ENCODE peak calls at places on chromosome 2, in six cellular contexts. One of them, this sample, is unnamed.

GRCh38 chr2:108607706-108608301 is 73.5 kb downstream of the LIMS1 start:
- DNase-seq in NCI-H226: no peak
- DNase-seq in sciatic nerve: no peak
- DNase-seq in cardiac septum: no peak
- DNase-seq in effector CD4-positive, alpha-beta T cell: peak; percentile 31
- DNase-seq in HT1080: peak; percentile 47
- DNase-seq in this sample: no peak

GRCh38 chr2:85506768-85507181 is 32.2 kb upstream of the MAT2A start:
- DNase-seq in NCI-H226: no peak
- DNase-seq in sciatic nerve: no peak
- DNase-seq in cardiac septum: peak; percentile 47
- DNase-seq in effector CD4-positive, alpha-beta T cell: no peak
- DNase-seq in HT1080: no peak
- DNase-seq in this sample: no peak

GRCh38 chr2:55490554-55490953 is 29.0 kb upstream of the CFAP36 start:
- DNase-seq in NCI-H226: peak; percentile 28
- DNase-seq in sciatic nerve: peak; percentile 84
- DNase-seq in cardiac septum: no peak
- DNase-seq in effector CD4-positive, alpha-beta T cell: no peak
- DNase-seq in HT1080: peak; percentile 71
- DNase-seq in this sample: peak; percentile 42

GRCh38 chr2:393711-394696 is 106.1 kb upstream of the ALKAL2 start:
- DNase-seq in NCI-H226: peak; percentile 75
- DNase-seq in sciatic nerve: no peak
- DNase-seq in cardiac septum: no peak
- DNase-seq in effector CD4-positive, alpha-beta T cell: peak; percentile 42
- DNase-seq in HT1080: peak; percentile 84
- DNase-seq in this sample: peak; percentile 41

GRCh38 chr2:37798315-37799005 is 126.6 kb upstream of the RMDN2 start:
- DNase-seq in NCI-H226: no peak
- DNase-seq in sciatic nerve: no peak
- DNase-seq in cardiac septum: no peak
- DNase-seq in effector CD4-positive, alpha-beta T cell: no peak
- DNase-seq in HT1080: no peak
- DNase-seq in this sample: no peak

GRCh38 chr2:37894601-37895000 is 30.5 kb upstream of the RMDN2 start:
- DNase-seq in NCI-H226: no peak
- DNase-seq in sciatic nerve: no peak
- DNase-seq in cardiac septum: no peak
- DNase-seq in effector CD4-positive, alpha-beta T cell: no peak
- DNase-seq in HT1080: no peak
- DNase-seq in this sample: no peak

GRCh38 chr2:204871246-204871953 is 326.1 kb downstream of the PARD3B start:
- DNase-seq in NCI-H226: no peak
- DNase-seq in sciatic nerve: no peak
- DNase-seq in cardiac septum: no peak
- DNase-seq in effector CD4-positive, alpha-beta T cell: no peak
- DNase-seq in HT1080: peak; percentile 68
- DNase-seq in this sample: peak; percentile 58

GRCh38 chr2:236546561-236546961 is 23.1 kb upstream of the ACKR3 start:
- DNase-seq in NCI-H226: no peak
- DNase-seq in sciatic nerve: no peak
- DNase-seq in cardiac septum: no peak
- DNase-seq in effector CD4-positive, alpha-beta T cell: no peak
- DNase-seq in HT1080: peak; percentile 11
- DNase-seq in this sample: no peak

GRCh38 chr2:106572541-106573148 is 85.5 kb downstream of the CD8B2 start:
- DNase-seq in NCI-H226: no peak
- DNase-seq in sciatic nerve: no peak
- DNase-seq in cardiac septum: no peak
- DNase-seq in effector CD4-positive, alpha-beta T cell: no peak
- DNase-seq in HT1080: peak; percentile 17
- DNase-seq in this sample: peak; percentile 25

GRCh38 chr2:109727929-109728447 is 66.1 kb upstream of the RGPD5 start:
- DNase-seq in NCI-H226: no peak
- DNase-seq in sciatic nerve: peak; percentile 15
- DNase-seq in cardiac septum: peak; percentile 36
- DNase-seq in effector CD4-positive, alpha-beta T cell: no peak
- DNase-seq in HT1080: no peak
- DNase-seq in this sample: no peak

GRCh38 chr2:47223980-47224379 is 68.9 kb upstream of the STPG4 start:
- DNase-seq in NCI-H226: peak; percentile 37
- DNase-seq in sciatic nerve: no peak
- DNase-seq in cardiac septum: no peak
- DNase-seq in effector CD4-positive, alpha-beta T cell: no peak
- DNase-seq in HT1080: no peak
- DNase-seq in this sample: no peak